ENCODE peak calls at places on chromosomes 3 and 15, in five cellular contexts. W is AG04449, P is gastrocnemius medialis, Q is GM12865, D is cardiac muscle cell. G is an unnamed sample.

GRCh38 chr15:68373028-68373427 is 58.9 kb downstream of the ITGA11 start:
- DNase-seq in W (no peak), P (no peak), Q (no peak), D (no peak), G (no peak)

GRCh38 chr3:7241584-7242302 is 380.8 kb downstream of the GRM7 start:
- DNase-seq in W (no peak), P (no peak), Q (no peak), D (no peak), G (no peak)

GRCh38 chr3:117692416-117692995 is 982.9 kb downstream of the TUSC7 start:
- DNase-seq in W (peak), P (no peak), Q (no peak), D (no peak), G (no peak)

GRCh38 chr3:173553635-173554280 is 156.2 kb downstream of the NLGN1 start:
- DNase-seq in W (no peak), P (no peak), Q (peak), D (peak), G (peak)

GRCh38 chr3:32322311-32322710 is 69.3 kb upstream of the CMTM7 start:
- DNase-seq in W (no peak), P (no peak), Q (no peak), D (no peak), G (no peak)

GRCh38 chr15:69393831-69394491 is 20.2 kb upstream of the KIF23 start:
- DNase-seq in W (no peak), P (no peak), Q (no peak), D (no peak), G (no peak)

GRCh38 chr3:197578376-197578775 is 22.6 kb upstream of the BDH1 start:
- DNase-seq in W (no peak), P (no peak), Q (no peak), D (no peak), G (no peak)

GRCh38 chr3:5698851-5699250 is 511.3 kb downstream of the EDEM1 start:
- DNase-seq in W (no peak), P (no peak), Q (no peak), D (no peak), G (no peak)

GRCh38 chr3:194439915-194440550 is 41.0 kb upstream of the GP5 start:
- DNase-seq in W (no peak), P (no peak), Q (no peak), D (peak), G (no peak)

GRCh38 chr15:72197460-72198409 is at the start of gene GRAMD2A:
- DNase-seq in W (no peak), P (no peak), Q (peak), D (peak), G (no peak)

GRCh38 chr3:31530039-31530983 is 2.4 kb upstream of the STT3B start:
- DNase-seq in W (no peak), P (no peak), Q (no peak), D (no peak), G (no peak)

GRCh38 chr3:59798372-59799086 is 748.7 kb upstream of the CFAP20DC start:
- DNase-seq in W (no peak), P (no peak), Q (no peak), D (no peak), G (no peak)

GRCh38 chr15:91456921-91457320 is 356.9 kb downstream of the SV2B start:
- DNase-seq in W (no peak), P (no peak), Q (no peak), D (no peak), G (no peak)

GRCh38 chr15:22227411-22227810 is 147.1 kb downstream of the OR4M2 start:
- DNase-seq in W (no peak), P (no peak), Q (no peak), D (no peak), G (no peak)

GRCh38 chr3:59515936-59516335 is 466.1 kb upstream of the CFAP20DC start:
- DNase-seq in W (no peak), P (no peak), Q (no peak), D (no peak), G (no peak)

DNA sequence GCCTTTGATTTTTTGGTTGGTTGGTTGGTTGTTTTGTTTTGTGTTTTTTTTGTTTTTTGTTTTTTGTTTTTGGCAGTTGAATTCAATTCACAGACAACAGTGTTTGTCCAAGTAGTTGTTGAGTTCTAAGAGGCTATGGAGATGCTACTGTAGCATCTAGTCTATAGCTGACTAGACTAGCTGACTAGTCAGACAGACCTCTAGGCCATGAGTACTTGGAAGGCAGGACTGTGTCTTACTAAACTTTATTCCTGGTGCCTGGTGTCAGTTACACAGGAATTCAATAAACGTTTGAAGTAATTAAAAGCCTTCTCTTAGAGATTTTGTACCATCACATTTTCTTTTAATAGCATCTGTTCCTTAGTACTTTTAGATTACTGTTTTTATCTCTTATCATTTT is 35.7 kb downstream of the RNF13 start:
- DNase-seq in W (no peak), P (no peak), Q (no peak), D (no peak), G (no peak)
- H3K4me3 ChIP-seq in W (no peak), P (no peak), Q (no peak), D (no peak), G (no peak)

GRCh38 chr15:88894348-88894818 is 961 bp downstream of the HAPLN3 start:
- DNase-seq in W (no peak), P (no peak), Q (peak), D (peak), G (no peak)
- TF ChIP-seq CTCF in W (peak), P (peak), Q (peak), D (peak), G (peak)

DNA sequence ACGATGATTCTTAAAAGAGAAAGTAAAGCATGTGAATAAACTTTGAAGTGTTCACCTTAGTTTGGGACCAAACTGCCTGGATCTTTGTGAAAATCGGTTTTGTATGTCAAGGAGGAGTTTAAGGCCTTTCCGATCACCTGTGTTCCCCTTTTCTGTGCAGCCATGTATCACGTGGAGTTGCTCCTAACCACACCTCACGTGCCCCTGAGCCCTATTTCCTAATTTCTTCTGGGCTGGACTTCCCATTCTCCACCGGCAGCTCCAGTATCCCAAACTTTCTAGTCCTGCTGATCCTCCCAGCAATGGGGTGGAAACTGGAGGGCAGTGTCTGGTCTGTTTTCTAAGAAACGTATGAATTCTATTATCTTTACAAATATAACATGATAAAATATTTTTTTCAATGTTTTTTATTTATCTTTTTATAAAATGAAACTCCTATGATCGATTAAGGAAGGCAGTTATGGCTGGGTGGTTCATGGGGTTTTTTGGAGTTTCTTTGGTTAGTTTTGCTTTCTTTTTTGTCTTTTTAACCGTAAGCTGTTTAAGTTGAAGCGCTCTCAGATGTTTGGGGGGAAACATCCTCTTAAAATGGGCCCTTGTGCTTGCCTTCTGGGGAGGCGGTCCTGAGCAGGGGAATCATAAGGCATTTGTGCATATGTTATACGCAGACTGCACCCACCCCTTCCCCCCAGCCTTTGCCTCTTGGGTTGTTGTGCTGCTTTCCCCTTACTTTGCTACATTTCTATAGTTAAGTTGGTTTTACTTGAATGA is 43.6 kb upstream of the WWTR1 start:
- DNase-seq in W (no peak), P (no peak), Q (peak), D (no peak), G (no peak)
- H3K4me3 ChIP-seq in W (peak), P (no peak), Q (peak), D (no peak), G (no peak)

GRCh38 chr3:150303776-150304175 is 104.3 kb upstream of the TSC22D2 start:
- DNase-seq in W (no peak), P (no peak), Q (peak), D (no peak), G (no peak)
- TF ChIP-seq CTCF in W (no peak), P (peak), Q (peak), D (peak), G (peak)

DNA sequence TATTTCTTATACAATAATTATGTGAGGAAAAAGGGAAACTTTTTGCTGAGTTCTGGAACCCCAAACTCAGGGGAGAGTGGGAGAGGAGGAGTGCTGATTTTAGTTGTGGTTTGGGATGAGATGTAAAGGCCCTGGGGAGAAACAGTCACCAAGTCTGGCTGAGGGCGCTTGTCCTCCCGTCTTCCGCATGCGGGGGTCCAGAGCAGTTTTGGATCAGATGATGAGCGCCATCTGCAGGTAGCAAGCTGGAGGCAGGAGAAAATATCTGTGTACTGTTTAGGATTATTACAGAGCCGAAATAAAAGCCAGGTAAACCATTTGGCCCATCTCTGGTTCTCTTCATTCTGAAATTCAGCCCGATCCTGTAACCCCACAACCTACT is 1.6 kb upstream of the PARP14 start:
- DNase-seq in W (peak), P (peak), Q (peak), D (peak), G (no peak)
- H3K4me3 ChIP-seq in W (peak), P (peak), Q (peak), D (no peak), G (peak)

GRCh38 chr3:77815467-77815866 is 775.6 kb downstream of the ROBO2 start:
- DNase-seq in W (no peak), P (no peak), Q (no peak), D (peak), G (no peak)
- TF ChIP-seq CTCF in W (no peak), P (no peak), Q (no peak), D (no peak), G (peak)

DNA sequence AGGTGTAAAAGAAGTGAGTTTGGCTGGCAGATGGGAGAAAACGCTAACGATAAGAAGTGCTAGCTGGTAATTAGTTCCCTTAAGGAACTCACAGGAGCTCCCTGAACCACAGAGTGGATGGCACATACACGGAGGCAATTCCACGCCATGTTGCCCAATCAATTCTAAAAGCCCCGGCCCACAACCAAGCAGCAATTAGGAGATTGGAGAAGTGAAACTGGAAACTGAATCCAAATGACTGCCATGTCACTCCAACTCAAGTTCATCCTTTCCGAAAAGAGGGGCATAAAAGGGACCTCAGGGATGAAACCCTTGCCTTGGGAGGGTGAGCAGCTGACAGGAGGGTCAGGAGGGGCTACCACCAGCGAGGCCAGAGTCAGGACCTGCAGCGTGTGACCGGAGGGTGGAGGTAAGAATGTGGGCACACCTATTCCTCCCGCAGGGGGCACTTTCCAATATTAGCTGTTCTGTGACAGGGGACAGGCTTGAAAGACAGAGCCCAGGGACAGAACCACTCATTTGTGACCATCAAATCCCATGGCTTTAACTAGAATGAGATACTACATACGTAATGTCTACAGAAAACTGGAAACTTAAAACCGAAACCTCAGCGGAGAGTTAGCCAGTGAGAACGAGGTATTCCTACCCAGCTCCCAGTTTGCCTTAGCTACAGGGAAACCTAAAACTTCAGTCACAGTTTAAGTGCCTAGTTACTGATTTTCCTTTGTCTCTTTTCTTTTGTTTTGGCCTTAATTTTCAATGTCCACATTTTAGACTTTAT is 95.3 kb upstream of the OXTR start:
- DNase-seq in W (no peak), P (no peak), Q (peak), D (no peak), G (no peak)
- H3K4me3 ChIP-seq in W (no peak), P (peak), Q (no peak), D (no peak), G (peak)

GRCh38 chr3:66756468-66757036 is 241.6 kb upstream of the KBTBD8 start:
- DNase-seq in W (no peak), P (no peak), Q (no peak), D (no peak), G (no peak)
- TF ChIP-seq CTCF in W (no peak), P (peak), Q (no peak), D (no peak), G (no peak)